ENCODE peak calls at places on chromosomes 16 and 17, in nine cellular contexts. One of them, this sample, is unnamed.

GRCh38 chr17:31517524-31517923 is 126.0 kb downstream of the RAB11FIP4 start:
- DNase-seq in A549: no peak
- DNase-seq in PC-3: peak; percentile 3
- DNase-seq in stomach: no peak
- DNase-seq in brain microvascular endothelial cell: no peak
- DNase-seq in fibroblast of pulmonary artery: no peak
- DNase-seq in fibroblast of the aortic adventitia: no peak
- DNase-seq in A673: no peak
- DNase-seq in neural progenitor cell: peak; percentile 69
- DNase-seq in this sample: no peak

GRCh38 chr16:86362155-86362849 is 148.0 kb upstream of the FOXF1 start:
- DNase-seq in A549: no peak
- DNase-seq in PC-3: no peak
- DNase-seq in stomach: no peak
- DNase-seq in brain microvascular endothelial cell: no peak
- DNase-seq in fibroblast of pulmonary artery: no peak
- DNase-seq in fibroblast of the aortic adventitia: no peak
- DNase-seq in A673: no peak
- DNase-seq in neural progenitor cell: no peak
- DNase-seq in this sample: peak; percentile 28

GRCh38 chr16:81544691-81545365 is 100.2 kb downstream of the CMIP start:
- DNase-seq in A549: no peak
- DNase-seq in PC-3: no peak
- DNase-seq in stomach: no peak
- DNase-seq in brain microvascular endothelial cell: no peak
- DNase-seq in fibroblast of pulmonary artery: no peak
- DNase-seq in fibroblast of the aortic adventitia: peak; percentile 64
- DNase-seq in A673: no peak
- DNase-seq in neural progenitor cell: no peak
- DNase-seq in this sample: peak; percentile 28

GRCh38 chr17:5035356-5035755 is at the start of gene SLC52A1:
- DNase-seq in A549: peak; percentile 51
- DNase-seq in PC-3: no peak
- DNase-seq in stomach: no peak
- DNase-seq in brain microvascular endothelial cell: no peak
- DNase-seq in fibroblast of pulmonary artery: no peak
- DNase-seq in fibroblast of the aortic adventitia: no peak
- DNase-seq in A673: no peak
- DNase-seq in neural progenitor cell: peak; percentile 21
- DNase-seq in this sample: no peak

GRCh38 chr17:51164911-51165679 is 1.1 kb upstream of the NME2 start:
- DNase-seq in A549: no peak
- DNase-seq in PC-3: no peak
- DNase-seq in stomach: no peak
- DNase-seq in brain microvascular endothelial cell: no peak
- DNase-seq in fibroblast of pulmonary artery: no peak
- DNase-seq in fibroblast of the aortic adventitia: no peak
- DNase-seq in A673: peak; percentile 19
- DNase-seq in neural progenitor cell: peak; percentile 50
- DNase-seq in this sample: no peak

GRCh38 chr16:67749436-67750078 is 30.4 kb upstream of the GFOD2 start:
- DNase-seq in A549: no peak
- DNase-seq in PC-3: no peak
- DNase-seq in stomach: no peak
- DNase-seq in brain microvascular endothelial cell: no peak
- DNase-seq in fibroblast of pulmonary artery: no peak
- DNase-seq in fibroblast of the aortic adventitia: no peak
- DNase-seq in A673: no peak
- DNase-seq in neural progenitor cell: no peak
- DNase-seq in this sample: no peak

GRCh38 chr17:10738516-10739258 is 8.9 kb upstream of the TMEM220 start:
- DNase-seq in A549: no peak
- DNase-seq in PC-3: no peak
- DNase-seq in stomach: peak; percentile 25
- DNase-seq in brain microvascular endothelial cell: no peak
- DNase-seq in fibroblast of pulmonary artery: no peak
- DNase-seq in fibroblast of the aortic adventitia: peak; percentile 17
- DNase-seq in A673: no peak
- DNase-seq in neural progenitor cell: no peak
- DNase-seq in this sample: no peak

GRCh38 chr16:23566724-23567123 is 9.2 kb downstream of the UBFD1 start:
- DNase-seq in A549: no peak
- DNase-seq in PC-3: no peak
- DNase-seq in stomach: no peak
- DNase-seq in brain microvascular endothelial cell: no peak
- DNase-seq in fibroblast of pulmonary artery: no peak
- DNase-seq in fibroblast of the aortic adventitia: no peak
- DNase-seq in A673: no peak
- DNase-seq in neural progenitor cell: no peak
- DNase-seq in this sample: no peak

GRCh38 chr16:56614549-56614991 is 6.2 kb downstream of the MT2A start:
- DNase-seq in A549: no peak
- DNase-seq in PC-3: peak; percentile 84
- DNase-seq in stomach: no peak
- DNase-seq in brain microvascular endothelial cell: peak; percentile 61
- DNase-seq in fibroblast of pulmonary artery: peak; percentile 47
- DNase-seq in fibroblast of the aortic adventitia: peak; percentile 55
- DNase-seq in A673: no peak
- DNase-seq in neural progenitor cell: no peak
- DNase-seq in this sample: peak; percentile 42

GRCh38 chr16:10168258-10168657 is 14.0 kb downstream of the GRIN2A start:
- DNase-seq in A549: no peak
- DNase-seq in PC-3: peak; percentile 77
- DNase-seq in stomach: no peak
- DNase-seq in brain microvascular endothelial cell: no peak
- DNase-seq in fibroblast of pulmonary artery: no peak
- DNase-seq in fibroblast of the aortic adventitia: peak; percentile 88
- DNase-seq in A673: no peak
- DNase-seq in neural progenitor cell: no peak
- DNase-seq in this sample: peak; percentile 4

GRCh38 chr16:87789437-87790277 is 23.9 kb upstream of the KLHDC4 start:
- DNase-seq in A549: peak; percentile 98
- DNase-seq in PC-3: peak; percentile 86
- DNase-seq in stomach: peak; percentile 60
- DNase-seq in brain microvascular endothelial cell: peak; percentile 65
- DNase-seq in fibroblast of pulmonary artery: peak; percentile 46
- DNase-seq in fibroblast of the aortic adventitia: peak; percentile 94
- DNase-seq in A673: no peak
- DNase-seq in neural progenitor cell: no peak
- DNase-seq in this sample: peak; percentile 62

GRCh38 chr17:3944485-3945388 is 19.5 kb downstream of the ATP2A3 start:
- DNase-seq in A549: no peak
- DNase-seq in PC-3: no peak
- DNase-seq in stomach: peak; percentile 66
- DNase-seq in brain microvascular endothelial cell: peak; percentile 10
- DNase-seq in fibroblast of pulmonary artery: peak; percentile 52
- DNase-seq in fibroblast of the aortic adventitia: peak; percentile 49
- DNase-seq in A673: peak; percentile 74
- DNase-seq in neural progenitor cell: peak; percentile 97
- DNase-seq in this sample: peak; percentile 61

DNA sequence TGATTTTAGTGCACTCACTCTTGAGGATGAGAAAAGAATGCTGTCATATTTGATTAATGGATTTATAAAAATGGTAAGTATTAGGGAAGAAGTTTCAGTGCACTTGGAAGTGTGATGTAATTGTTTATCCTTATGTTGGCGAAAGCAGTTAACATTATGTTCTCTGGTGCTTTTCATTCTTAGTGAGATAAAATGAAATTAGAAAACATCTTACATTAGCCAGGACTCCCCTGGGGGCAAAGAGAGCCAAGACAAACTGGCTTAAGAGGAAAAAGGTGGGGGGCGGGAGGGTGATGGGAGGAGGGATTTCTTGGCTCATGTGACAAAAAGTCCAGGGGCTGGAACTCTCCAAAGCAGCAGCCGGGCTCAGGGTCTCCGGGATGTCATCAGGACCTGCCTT is 73.2 kb downstream of the KNOP1 start:
- DNase-seq in A549: no peak
- DNase-seq in PC-3: no peak
- DNase-seq in stomach: no peak
- DNase-seq in brain microvascular endothelial cell: no peak
- DNase-seq in fibroblast of pulmonary artery: peak; percentile 35
- DNase-seq in fibroblast of the aortic adventitia: peak; percentile 80
- DNase-seq in A673: no peak
- DNase-seq in neural progenitor cell: no peak
- DNase-seq in this sample: peak; percentile 70
- TF ChIP-seq CTCF in A549: no peak
- TF ChIP-seq CTCF in PC-3: no peak
- TF ChIP-seq CTCF in stomach: no peak
- TF ChIP-seq CTCF in brain microvascular endothelial cell: no peak
- TF ChIP-seq CTCF in fibroblast of pulmonary artery: no peak
- TF ChIP-seq CTCF in fibroblast of the aortic adventitia: no peak
- TF ChIP-seq CTCF in A673: no peak
- TF ChIP-seq CTCF in neural progenitor cell: no peak
- TF ChIP-seq CTCF in this sample: no peak

GRCh38 chr17:48542114-48542955 is 2.6 kb downstream of the HOXB2 start:
- DNase-seq in A549: no peak
- DNase-seq in PC-3: no peak
- DNase-seq in stomach: no peak
- DNase-seq in brain microvascular endothelial cell: no peak
- DNase-seq in fibroblast of pulmonary artery: peak; percentile 51
- DNase-seq in fibroblast of the aortic adventitia: no peak
- DNase-seq in A673: no peak
- DNase-seq in neural progenitor cell: peak; percentile 39
- DNase-seq in this sample: peak; percentile 43

GRCh38 chr17:48544356-48545021 is 420 bp downstream of the HOXB2 start:
- DNase-seq in A549: no peak
- DNase-seq in PC-3: no peak
- DNase-seq in stomach: peak; percentile 62
- DNase-seq in brain microvascular endothelial cell: no peak
- DNase-seq in fibroblast of pulmonary artery: peak; percentile 81
- DNase-seq in fibroblast of the aortic adventitia: peak; percentile 93
- DNase-seq in A673: peak; percentile 91
- DNase-seq in neural progenitor cell: peak; percentile 72
- DNase-seq in this sample: peak; percentile 82

GRCh38 chr17:48541574-48542113 is 3.3 kb downstream of the HOXB2 start:
- DNase-seq in A549: no peak
- DNase-seq in PC-3: no peak
- DNase-seq in stomach: no peak
- DNase-seq in brain microvascular endothelial cell: no peak
- DNase-seq in fibroblast of pulmonary artery: peak; percentile 75
- DNase-seq in fibroblast of the aortic adventitia: peak; percentile 87
- DNase-seq in A673: peak; percentile 78
- DNase-seq in neural progenitor cell: peak; percentile 53
- DNase-seq in this sample: peak; percentile 42

GRCh38 chr17:48543854-48544355 is 1.0 kb downstream of the HOXB2 start:
- DNase-seq in A549: no peak
- DNase-seq in PC-3: no peak
- DNase-seq in stomach: no peak
- DNase-seq in brain microvascular endothelial cell: no peak
- DNase-seq in fibroblast of pulmonary artery: no peak
- DNase-seq in fibroblast of the aortic adventitia: peak; percentile 72
- DNase-seq in A673: no peak
- DNase-seq in neural progenitor cell: no peak
- DNase-seq in this sample: no peak

DNA sequence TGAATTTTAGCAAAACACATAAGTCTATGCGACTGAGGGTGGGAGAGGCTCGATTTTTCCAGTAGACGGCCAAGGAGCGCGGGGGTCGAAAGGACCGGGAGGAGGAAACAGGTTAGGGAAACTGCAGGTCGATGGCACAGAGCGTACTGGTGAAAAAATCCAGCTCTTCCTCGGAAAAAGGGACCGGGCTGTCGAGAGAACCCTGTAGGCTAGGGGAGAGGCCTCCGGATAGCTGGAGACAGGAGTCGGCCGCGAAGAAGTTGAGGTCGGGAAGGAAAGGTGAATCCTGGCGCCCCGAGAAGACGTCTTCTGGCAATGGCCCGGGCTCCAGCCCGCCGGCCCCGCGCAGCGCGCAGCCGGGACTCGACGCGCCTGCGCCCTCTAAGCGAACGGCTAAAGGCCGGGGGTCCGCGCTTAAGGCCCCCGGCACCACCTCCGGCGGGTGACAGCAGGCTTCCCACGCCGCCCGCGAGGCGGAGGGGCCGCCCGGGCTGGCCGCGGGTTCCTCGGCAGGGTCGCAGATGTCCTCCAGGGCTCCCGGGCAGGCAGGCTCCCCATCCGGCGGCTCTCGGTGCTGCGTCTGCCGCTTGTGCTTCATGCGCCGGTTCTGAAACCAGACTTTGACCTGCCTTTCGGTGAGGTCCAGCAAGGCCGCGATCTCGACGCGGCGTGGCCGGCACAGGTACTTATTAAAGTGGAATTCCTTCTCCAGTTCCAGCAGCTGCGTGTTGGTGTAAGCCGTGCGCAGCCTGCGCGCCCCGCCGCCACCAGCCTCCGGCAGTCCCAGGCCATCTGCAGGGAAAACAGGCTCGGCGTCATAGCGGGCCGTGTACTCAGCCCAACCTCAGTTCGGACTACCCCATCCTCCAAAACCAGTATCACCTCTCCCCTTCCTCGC is 1.7 kb downstream of the HOXB2 start:
- DNase-seq in A549: peak; percentile 79
- DNase-seq in PC-3: peak; percentile 45
- DNase-seq in stomach: no peak
- DNase-seq in brain microvascular endothelial cell: peak; percentile 4
- DNase-seq in fibroblast of pulmonary artery: peak; percentile 66
- DNase-seq in fibroblast of the aortic adventitia: peak; percentile 54
- DNase-seq in A673: peak; percentile 67
- DNase-seq in neural progenitor cell: peak; percentile 79
- DNase-seq in this sample: peak; percentile 65
- H3K4me3 ChIP-seq in A549: peak overlapping the region; percentile 44
- H3K4me3 ChIP-seq in PC-3: peak overlapping the region; percentile 63
- H3K4me3 ChIP-seq in stomach: peak overlapping the region; percentile 62
- H3K4me3 ChIP-seq in brain microvascular endothelial cell: peak overlapping the region; percentile 75
- H3K4me3 ChIP-seq in fibroblast of pulmonary artery: peak overlapping the region; percentile 80
- H3K4me3 ChIP-seq in fibroblast of the aortic adventitia: peak overlapping the region; percentile 83
- H3K4me3 ChIP-seq in A673: peak overlapping the region; percentile 85
- H3K4me3 ChIP-seq in neural progenitor cell: peak overlapping the region; percentile 30
- H3K4me3 ChIP-seq in this sample: peak overlapping the region; percentile 72

GRCh38 chr16:57997176-57997527 is 3.3 kb downstream of the ZNF319 start:
- DNase-seq in A549: no peak
- DNase-seq in PC-3: no peak
- DNase-seq in stomach: no peak
- DNase-seq in brain microvascular endothelial cell: no peak
- DNase-seq in fibroblast of pulmonary artery: no peak
- DNase-seq in fibroblast of the aortic adventitia: no peak
- DNase-seq in A673: no peak
- DNase-seq in neural progenitor cell: no peak
- DNase-seq in this sample: no peak
- TF ChIP-seq CTCF in A549: no peak
- TF ChIP-seq CTCF in PC-3: no peak
- TF ChIP-seq CTCF in stomach: no peak
- TF ChIP-seq CTCF in brain microvascular endothelial cell: no peak
- TF ChIP-seq CTCF in fibroblast of pulmonary artery: no peak
- TF ChIP-seq CTCF in fibroblast of the aortic adventitia: no peak
- TF ChIP-seq CTCF in A673: no peak
- TF ChIP-seq CTCF in neural progenitor cell: no peak
- TF ChIP-seq CTCF in this sample: no peak

DNA sequence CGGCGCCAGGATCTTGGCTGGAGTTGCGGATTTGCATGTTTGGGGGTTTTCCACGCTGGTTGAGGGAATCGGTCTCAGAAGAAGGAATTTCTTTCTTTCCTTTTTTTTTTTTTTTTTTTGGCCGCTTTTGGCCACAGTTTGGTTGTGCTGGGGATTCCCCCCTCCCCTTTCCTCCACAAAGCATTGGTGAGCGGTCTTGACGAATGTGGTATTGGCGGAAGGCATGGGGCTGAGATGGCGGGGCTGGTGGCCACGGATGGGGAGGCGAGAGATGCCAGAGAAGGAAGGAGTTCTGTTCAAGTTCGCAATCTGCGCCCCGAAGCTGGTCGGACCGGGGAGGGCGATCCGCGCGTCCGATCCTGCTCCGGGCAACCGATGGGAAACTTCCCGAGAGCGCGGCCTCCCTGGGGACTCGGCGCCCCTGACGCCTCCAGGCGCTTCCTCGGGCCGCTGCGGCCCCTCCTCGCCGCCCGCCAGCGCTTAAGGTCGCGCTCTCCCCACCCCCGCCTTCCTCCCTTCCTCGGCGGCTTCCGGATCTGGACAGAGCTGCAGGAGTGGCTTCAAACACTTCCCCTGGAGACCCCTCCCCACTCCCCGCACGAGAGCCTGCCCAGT is 43.2 kb downstream of the RAI1 start:
- DNase-seq in A549: no peak
- DNase-seq in PC-3: no peak
- DNase-seq in stomach: no peak
- DNase-seq in brain microvascular endothelial cell: no peak
- DNase-seq in fibroblast of pulmonary artery: peak; percentile 71
- DNase-seq in fibroblast of the aortic adventitia: peak; percentile 58
- DNase-seq in A673: peak; percentile 54
- DNase-seq in neural progenitor cell: peak; percentile 90
- DNase-seq in this sample: peak; percentile 64
- H3K4me3 ChIP-seq in A549: no peak overlapping the region
- H3K4me3 ChIP-seq in PC-3: no peak overlapping the region
- H3K4me3 ChIP-seq in stomach: peak overlapping the region; percentile 68
- H3K4me3 ChIP-seq in brain microvascular endothelial cell: peak overlapping the region; percentile 60
- H3K4me3 ChIP-seq in fibroblast of pulmonary artery: peak overlapping the region; percentile 53
- H3K4me3 ChIP-seq in fibroblast of the aortic adventitia: peak overlapping the region; percentile 60
- H3K4me3 ChIP-seq in A673: peak overlapping the region; percentile 73
- H3K4me3 ChIP-seq in neural progenitor cell: peak overlapping the region; percentile 74
- H3K4me3 ChIP-seq in this sample: peak overlapping the region; percentile 65